ENCODE peak calls at places on chromosome 14, in four cellular contexts. R is central memory CD4-positive, alpha-beta T cell; O is COR-L47; C is M059J. H is an unnamed sample.

GRCh38 chr14:56342419-56342901 is 224.2 kb downstream of the PELI2 start:
- DNase-seq in R (no peak), O (no peak), C (peak), H (no peak)

GRCh38 chr14:75279739-75280447 is 1.3 kb downstream of the FOS start:
- DNase-seq in R (peak), O (no peak), C (peak), H (no peak)

GRCh38 chr14:87944987-87945604 is 47.9 kb downstream of the GALC start:
- DNase-seq in R (peak), O (peak), C (peak), H (peak)

GRCh38 chr14:68458840-68459469 is 333.9 kb downstream of the ZFP36L1 start:
- DNase-seq in R (no peak), O (peak), C (peak), H (peak)

GRCh38 chr14:29521526-29522137 is 406.0 kb downstream of the PRKD1 start:
- DNase-seq in R (no peak), O (peak), C (peak), H (peak)

GRCh38 chr14:96693252-96693820 is 103.8 kb upstream of the VRK1 start:
- DNase-seq in R (no peak), O (no peak), C (no peak), H (no peak)

GRCh38 chr14:99325016-99325415 is 53.0 kb upstream of the BCL11B start:
- DNase-seq in R (no peak), O (no peak), C (no peak), H (no peak)

GRCh38 chr14:92456215-92457017 is 57.2 kb upstream of the RIN3 start:
- DNase-seq in R (no peak), O (peak), C (peak), H (peak)

GRCh38 chr14:72519543-72519942 is 374.4 kb downstream of the DPF3 start:
- DNase-seq in R (no peak), O (no peak), C (no peak), H (no peak)

GRCh38 chr14:90613446-90613845 is 202.8 kb downstream of the TTC7B start:
- DNase-seq in R (no peak), O (no peak), C (no peak), H (no peak)

GRCh38 chr14:54776361-54777001 is 126.1 kb downstream of the GCH1 start:
- DNase-seq in R (peak), O (peak), C (peak), H (no peak)

GRCh38 chr14:85391455-85391854 is 138.5 kb upstream of the FLRT2 start:
- DNase-seq in R (no peak), O (no peak), C (no peak), H (no peak)

GRCh38 chr14:103483600-103483999 is 39.0 kb downstream of the CKB start:
- DNase-seq in R (no peak), O (no peak), C (peak), H (no peak)

GRCh38 chr14:42391146-42391821 is 784.6 kb downstream of the LRFN5 start:
- DNase-seq in R (no peak), O (no peak), C (no peak), H (no peak)

GRCh38 chr14:89909586-89909985 is 44.9 kb downstream of the EFCAB11 start:
- DNase-seq in R (no peak), O (no peak), C (no peak), H (no peak)